ENCODE peak calls at places on chromosomes 13 and 19, in four cellular contexts. K is WTC11, C is K562, E is HepG2. U is an unnamed sample.
A peak's percentile ranks its signal among the peaks of the same experiment; 100 is the strongest.

GRCh38 chr19:12786149-12786870 is 5.0 kb upstream of the JUNB start:
- DNase-seq in K (no peak), C (no peak), E (no peak), U (no peak)

GRCh38 chr13:53191091-53191490 is 162.5 kb downstream of the OLFM4 start:
- DNase-seq in K (no peak), C (no peak), E (no peak), U (no peak)

GRCh38 chr19:55472463-55472862 is 4.0 kb upstream of the ZNF628 start:
- DNase-seq in K (no peak), C (no peak), E (peak; percentile 55), U (no peak)

GRCh38 chr13:41457589-41458186 is 338 bp downstream of the RGCC start:
- DNase-seq in K (peak; percentile 31), C (peak; percentile 33), E (no peak), U (no peak)

GRCh38 chr13:42925626-42926025 is 66.4 kb downstream of the EPSTI1 start:
- DNase-seq in K (no peak), C (no peak), E (no peak), U (no peak)

GRCh38 chr13:111664696-111665095 is 344.3 kb downstream of the TEX29 start:
- DNase-seq in K (no peak), C (no peak), E (no peak), U (no peak)

GRCh38 chr19:49335071-49335783 is at the start of gene CD37:
- DNase-seq in K (no peak), C (peak; percentile 60), E (no peak), U (no peak)

GRCh38 chr13:37640499-37640898 is 41.9 kb upstream of the POSTN start:
- DNase-seq in K (peak; percentile 12), C (peak; percentile 3), E (no peak), U (no peak)

GRCh38 chr19:961866-962620 is 22.1 kb upstream of the WDR18 start:
- DNase-seq in K (no peak), C (peak; percentile 96), E (peak; percentile 20), U (no peak)

GRCh38 chr13:91368676-91369425 is 21.4 kb downstream of the MIR17HG start:
- DNase-seq in K (no peak), C (no peak), E (no peak), U (no peak)

GRCh38 chr19:34994643-34995471 is 5.3 kb upstream of the GRAMD1A start:
- DNase-seq in K (no peak), C (no peak), E (peak; percentile 88), U (no peak)

GRCh38 chr19:11267316-11268085 is 5.2 kb upstream of the DOCK6 start:
- DNase-seq in K (no peak), C (peak; percentile 15), E (no peak), U (no peak)

GRCh38 chr13:111429064-111429558 is 108.7 kb downstream of the TEX29 start:
- DNase-seq in K (peak; percentile 72), C (peak; percentile 31), E (peak; percentile 49), U (no peak)

GRCh38 chr19:58546131-58546530 is 2.3 kb downstream of the TRIM28 start:
- DNase-seq in K (no peak), C (no peak), E (no peak), U (no peak)

GRCh38 chr19:12990853-12991252 is 4.4 kb upstream of the NFIX start:
- DNase-seq in K (no peak), C (no peak), E (no peak), U (no peak)

GRCh38 chr13:74930402-74931165 is 551.4 kb downstream of the TBC1D4 start:
- DNase-seq in K (no peak), C (no peak), E (no peak), U (no peak)

GRCh38 chr13:44365008-44365407 is 8.6 kb upstream of the SERP2 start:
- DNase-seq in K (no peak), C (no peak), E (no peak), U (no peak)

GRCh38 chr19:34577531-34578101 is 96.1 kb downstream of the WTIP start:
- DNase-seq in K (peak; percentile 70), C (no peak), E (no peak), U (no peak)

DNA sequence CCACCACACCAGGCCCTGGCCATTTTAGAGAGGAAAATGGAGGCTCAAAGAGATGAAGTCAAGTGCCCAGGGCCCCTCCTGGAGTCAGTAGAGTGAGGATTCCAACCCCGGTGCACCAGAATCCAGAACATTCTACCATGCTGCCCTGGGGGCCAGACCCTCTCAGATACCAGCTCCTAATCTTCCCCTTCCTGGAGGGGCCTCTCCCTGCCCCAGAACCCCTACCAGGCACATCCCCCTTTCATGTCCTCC is 11.1 kb downstream of the CAPN12 start:
- DNase-seq in K (no peak), C (no peak), E (no peak), U (no peak)
- TF ChIP-seq CREM in K (no peak), C (no peak), E (no peak), U (no peak)

DNA sequence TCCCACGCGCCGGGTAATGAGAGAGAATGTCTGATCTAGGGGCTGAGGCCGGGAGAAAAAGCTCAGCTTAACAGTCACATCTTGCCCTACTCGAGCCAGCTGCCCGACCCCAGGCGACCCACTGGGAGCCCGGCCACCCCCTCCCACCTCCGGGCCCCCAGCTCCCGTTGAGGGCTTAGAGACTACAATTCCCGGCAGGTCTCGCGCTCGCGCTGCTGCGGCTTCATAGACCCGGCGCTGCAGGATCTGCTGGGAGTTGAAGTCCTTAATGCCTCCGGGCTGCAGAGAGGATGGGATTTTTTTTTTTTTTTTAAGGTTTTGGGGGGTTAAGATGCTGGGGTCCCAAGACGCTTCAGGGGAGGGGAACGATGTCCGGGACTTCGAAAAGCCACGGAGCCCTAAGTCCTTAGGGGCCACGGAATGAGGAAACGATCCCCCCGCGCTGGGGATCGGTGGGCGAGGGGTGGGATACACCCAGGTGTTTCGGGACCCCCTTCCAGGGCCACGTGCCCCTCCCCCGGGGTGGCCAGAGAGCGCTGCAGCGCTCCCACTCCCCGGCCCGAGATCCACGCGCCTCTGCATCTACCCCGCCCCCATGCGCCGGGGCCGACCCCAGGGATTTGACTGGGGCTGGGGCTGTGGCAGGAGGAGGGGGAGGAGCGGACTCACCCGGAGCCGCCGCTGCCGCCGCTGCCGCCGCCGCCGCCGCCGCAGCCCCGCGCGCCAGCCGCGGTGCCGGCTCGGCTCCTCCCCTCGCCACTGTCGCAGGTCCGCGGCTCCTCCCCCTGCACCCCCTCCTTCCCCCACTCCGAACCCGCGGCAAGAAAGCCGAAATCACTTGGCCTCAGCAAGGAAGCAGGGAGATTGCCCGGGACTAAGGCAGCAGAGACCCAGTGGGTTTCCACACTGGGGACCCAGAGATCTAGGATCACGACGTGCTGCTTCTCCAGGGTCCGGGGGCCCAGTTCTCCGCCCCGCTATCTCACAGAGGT is at the start of gene SYT3:
- DNase-seq in K (peak; percentile 83), C (peak; percentile 90), E (no peak), U (no peak)
- TF ChIP-seq CREM in K (no peak), C (peak; percentile 65), E (no peak), U (no peak)

GRCh38 chr19:10155834-10156233 is 36.1 kb upstream of the EIF3G start:
- DNase-seq in K (no peak), C (no peak), E (no peak), U (no peak)
- TF ChIP-seq CREM in K (no peak), C (no peak), E (no peak), U (no peak)

DNA sequence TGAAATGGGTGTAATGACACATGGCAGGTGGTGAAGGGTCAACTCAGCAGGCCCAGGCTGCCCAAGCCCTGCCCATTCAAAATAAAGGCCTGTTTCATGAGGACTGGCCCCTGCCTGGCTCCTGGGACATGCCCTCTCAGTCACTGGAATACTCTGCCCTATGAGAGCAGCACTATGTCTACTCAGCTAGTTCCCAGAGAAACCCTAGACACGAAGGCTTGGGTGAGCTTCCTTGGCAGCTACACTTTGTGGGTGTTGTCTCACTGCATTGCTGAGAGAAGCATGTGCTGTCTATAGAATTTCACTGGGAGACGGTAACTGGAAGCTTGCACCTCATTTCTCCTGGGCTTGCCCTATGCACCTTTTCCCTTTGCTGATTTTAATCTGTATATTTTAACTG is 752.8 kb downstream of the LIG4 start:
- DNase-seq in K (no peak), C (no peak), E (no peak), U (no peak)
- TF ChIP-seq CREM in K (no peak), C (no peak), E (no peak), U (no peak)

DNA sequence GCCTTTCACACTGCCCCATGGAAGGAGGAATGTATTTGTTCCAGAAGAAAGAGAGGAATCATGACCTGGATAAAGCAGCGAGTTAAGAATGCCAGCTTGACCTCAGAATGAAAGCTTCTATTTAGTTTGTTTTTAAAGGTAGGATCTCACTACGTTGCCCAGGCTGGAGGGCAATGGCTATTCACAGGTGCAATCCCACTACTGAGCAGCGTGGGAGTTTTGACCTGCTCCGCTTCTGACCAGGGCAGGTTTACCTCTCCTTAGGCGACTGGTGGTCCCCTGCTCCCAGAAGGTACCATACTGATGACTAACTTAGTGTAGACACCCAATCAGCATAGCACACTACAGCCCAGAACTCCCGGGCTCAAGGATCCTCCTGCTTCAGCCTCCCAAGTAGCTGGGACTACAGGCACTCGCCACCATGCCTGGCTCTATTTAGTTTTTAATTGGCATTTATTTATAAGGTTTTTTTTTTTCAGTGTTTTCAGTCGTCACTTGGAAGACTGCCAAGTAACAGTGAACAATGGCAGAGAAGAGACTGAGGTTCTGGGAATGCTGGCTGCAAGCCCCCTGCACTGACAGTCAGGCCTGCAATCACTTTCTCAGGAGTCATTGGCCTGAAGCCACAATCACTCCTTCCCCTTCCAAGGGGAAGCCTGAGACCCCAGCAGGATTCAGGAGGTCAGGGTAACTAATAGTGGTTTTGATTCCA is 73.1 kb downstream of the EPS15L1 start:
- DNase-seq in K (no peak), C (no peak), E (no peak), U (no peak)
- TF ChIP-seq CREM in K (no peak), C (no peak), E (no peak), U (no peak)

DNA sequence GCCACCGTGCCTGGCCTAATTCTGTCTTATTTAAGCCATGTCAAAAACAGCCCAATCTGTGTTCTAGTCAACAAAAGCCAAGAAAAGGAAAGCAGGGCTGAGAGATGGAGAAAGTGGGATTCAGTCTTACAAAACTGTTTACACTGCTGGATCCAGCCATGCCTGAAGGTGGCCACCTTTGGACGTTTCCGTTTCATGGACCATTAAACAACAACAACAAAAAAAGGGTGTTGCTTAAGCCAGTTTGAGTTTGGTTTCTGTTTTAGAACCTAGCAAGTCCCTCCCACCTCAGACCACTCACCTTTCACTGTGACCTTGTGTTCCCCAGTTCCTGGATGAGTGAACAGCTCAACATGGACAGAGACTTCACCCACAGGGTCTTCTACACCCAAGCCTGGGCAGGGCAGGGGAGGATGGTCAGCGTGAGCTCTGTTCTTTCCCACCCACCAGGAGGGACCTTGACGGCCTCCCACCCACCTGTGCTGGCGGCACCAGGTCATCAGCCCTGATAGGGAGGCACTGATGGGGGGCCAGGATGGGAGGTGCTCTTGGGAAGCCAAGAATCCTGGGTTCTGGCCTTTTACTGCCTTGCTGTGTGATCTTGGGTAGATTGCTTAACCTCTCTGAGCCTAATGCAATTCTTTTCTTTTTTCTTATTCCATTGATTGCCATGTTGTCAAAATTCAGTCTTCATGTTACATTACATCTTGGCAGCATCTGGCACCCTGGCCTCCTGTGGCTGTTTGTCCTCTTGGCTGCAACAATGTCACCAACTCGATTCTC is 56.2 kb downstream of the COLGALT1 start:
- DNase-seq in K (no peak), C (no peak), E (no peak), U (no peak)
- TF ChIP-seq CREM in K (no peak), C (no peak), E (no peak), U (no peak)